ENCODE peak calls at places on chromosomes 7 and 10, in nine cellular contexts. U, Z, P, S, O, D, X, L and W are unnamed samples.

GRCh38 chr10:23517155-23517554 is 78.3 kb downstream of the OTUD1 start:
- DNase-seq in X (no peak), D (no peak), Z (no peak), U (no peak), L (no peak), P (no peak), O (peak), S (no peak), W (no peak)

GRCh38 chr10:90642136-90642535 is 215.7 kb downstream of the HTR7 start:
- DNase-seq in Z (no peak), S (no peak), U (no peak), X (no peak), O (no peak), P (no peak), D (no peak), L (no peak), W (no peak)

GRCh38 chr7:30029696-30030095 is 1.5 kb downstream of the PLEKHA8 start:
- DNase-seq in L (peak), O (no peak), X (peak), S (no peak), U (peak), P (no peak), D (no peak), Z (no peak), W (no peak)

GRCh38 chr10:27713906-27714305 is 31.7 kb downstream of the MKX start:
- DNase-seq in S (no peak), X (no peak), O (no peak), U (no peak), D (no peak), L (no peak), Z (no peak), P (no peak), W (no peak)

GRCh38 chr10:60353519-60354258 is 36.0 kb downstream of the ANK3 start:
- DNase-seq in S (no peak), L (no peak), D (no peak), Z (no peak), O (no peak), X (peak), U (no peak), P (no peak), W (no peak)

GRCh38 chr10:22986771-22987542 is 59.1 kb downstream of the ARMC3 start:
- DNase-seq in U (peak), O (peak), P (peak), Z (no peak), L (peak), D (no peak), X (peak), S (peak), W (no peak)

GRCh38 chr10:79158402-79159097 is 89.8 kb downstream of the ZMIZ1 start:
- DNase-seq in O (no peak), U (no peak), X (no peak), L (no peak), Z (peak), S (no peak), D (no peak), P (no peak), W (no peak)

GRCh38 chr10:92810934-92811532 is 37.3 kb upstream of the EXOC6 start:
- DNase-seq in O (no peak), S (no peak), D (no peak), P (no peak), U (no peak), Z (no peak), L (no peak), X (no peak), W (no peak)

GRCh38 chr7:116167177-116167576 is 43.2 kb upstream of the TES start:
- DNase-seq in L (no peak), S (no peak), O (no peak), P (no peak), U (peak), Z (no peak), X (peak), D (no peak), W (no peak)

GRCh38 chr10:71539564-71540118 is 142.9 kb downstream of the CDH23 start:
- DNase-seq in L (no peak), S (no peak), D (no peak), U (no peak), P (no peak), X (no peak), Z (no peak), O (no peak), W (no peak)

GRCh38 chr10:30791197-30791611 is 161.7 kb upstream of the LYZL2 start:
- DNase-seq in X (no peak), L (no peak), Z (no peak), O (no peak), U (no peak), P (no peak), S (no peak), D (no peak), W (no peak)

GRCh38 chr10:127536972-127537760 is 11.9 kb upstream of the NPS start:
- DNase-seq in X (no peak), L (no peak), P (no peak), Z (no peak), D (no peak), O (no peak), S (no peak), U (no peak), W (no peak)

GRCh38 chr10:133298466-133298865 is 10.2 kb downstream of the TUBGCP2 start:
- DNase-seq in S (no peak), O (no peak), L (no peak), P (no peak), D (no peak), Z (no peak), X (no peak), U (no peak), W (no peak)

GRCh38 chr7:135714534-135715009 is 13.4 kb downstream of the SLC13A4 start:
- DNase-seq in S (no peak), U (no peak), L (peak), Z (no peak), P (no peak), X (no peak), O (peak), D (no peak), W (no peak)

GRCh38 chr10:26385443-26385842 is 52.7 kb upstream of the APBB1IP start:
- DNase-seq in P (no peak), D (no peak), S (no peak), X (no peak), Z (no peak), U (no peak), O (no peak), L (no peak), W (no peak)

GRCh38 chr7:77657427-77658331 is 38.6 kb upstream of the RSBN1L start:
- DNase-seq in O (peak), S (peak), Z (no peak), U (peak), X (peak), L (peak), D (no peak), P (peak), W (peak)

GRCh38 chr7:157479326-157479725 is 142.5 kb downstream of the DNAJB6 start:
- DNase-seq in L (no peak), U (no peak), S (no peak), P (no peak), O (no peak), X (no peak), Z (no peak), D (peak), W (no peak)

GRCh38 chr7:140533394-140533872 is 54.1 kb upstream of the MKRN1 start:
- DNase-seq in D (no peak), X (no peak), O (peak), P (no peak), U (no peak), L (no peak), Z (no peak), S (no peak), W (no peak)

GRCh38 chr7:28656529-28656928 is 244.2 kb downstream of the CREB5 start:
- DNase-seq in S (no peak), P (no peak), O (no peak), X (no peak), L (no peak), U (no peak), D (no peak), Z (no peak), W (no peak)

GRCh38 chr7:18119985-18120384 is 92.3 kb upstream of the PRPS1L1 start:
- DNase-seq in X (no peak), P (no peak), D (no peak), L (no peak), S (no peak), Z (no peak), O (no peak), U (no peak), W (no peak)

GRCh38 chr7:55571534-55572377 is 546 bp downstream of the VOPP1 start:
- DNase-seq in X (peak), U (peak), S (no peak), O (peak), L (peak), P (peak), D (peak), Z (peak), W (no peak)

GRCh38 chr7:5053175-5053574 is 7.5 kb downstream of the RBAK start:
- DNase-seq in O (no peak), D (no peak), S (no peak), Z (no peak), P (no peak), X (no peak), U (no peak), L (no peak), W (no peak)

GRCh38 chr10:69734797-69735468 is 66.8 kb upstream of the COL13A1 start:
- DNase-seq in U (no peak), S (no peak), Z (no peak), D (no peak), L (no peak), P (no peak), X (no peak), O (no peak), W (no peak)

GRCh38 chr7:129748710-129749109 is 137.2 kb downstream of the NRF1 start:
- DNase-seq in U (no peak), Z (no peak), S (no peak), X (no peak), L (no peak), O (no peak), D (no peak), P (no peak), W (no peak)